ENCODE peak calls at places on chromosome 3, in eight cellular contexts. K, T, M, J, C, L, Z and B are unnamed samples.
A peak's percentile ranks its signal among the peaks of the same experiment; 100 is the strongest.

GRCh38 chr3:142152349-142152748 is 3.0 kb upstream of the TFDP2 start:
- DNase-seq in Z (no peak), T (no peak), J (no peak), K (no peak), L (no peak), M (no peak), C (no peak), B (no peak)

GRCh38 chr3:179020112-179020511 is 51.5 kb downstream of the ZMAT3 start:
- DNase-seq in Z (no peak), K (no peak), C (no peak), L (no peak), M (no peak), J (no peak), T (peak; percentile 75), B (peak; percentile 52)

GRCh38 chr3:21750831-21751391 is at the start of gene ZNF385D:
- DNase-seq in T (peak; percentile 56), J (peak; percentile 61), M (no peak), L (peak; percentile 80), C (peak; percentile 27), Z (peak; percentile 70), K (no peak), B (peak; percentile 73)

GRCh38 chr3:3662610-3663009 is 136.6 kb upstream of the LRRN1 start:
- DNase-seq in C (no peak), L (no peak), T (no peak), K (no peak), Z (no peak), J (no peak), M (no peak), B (no peak)

GRCh38 chr3:129985113-129985512 is 10.6 kb downstream of the TRH start:
- DNase-seq in T (no peak), K (no peak), M (no peak), Z (no peak), J (peak; percentile 34), L (no peak), C (no peak), B (no peak)

GRCh38 chr3:188421836-188422540 is 268.0 kb downstream of the LPP start:
- DNase-seq in J (no peak), Z (peak; percentile 15), L (no peak), K (no peak), T (no peak), C (no peak), M (peak; percentile 51), B (no peak)

GRCh38 chr3:44104668-44105321 is 136.9 kb upstream of the TOPAZ1 start:
- DNase-seq in Z (no peak), J (no peak), T (peak; percentile 9), M (peak; percentile 46), L (peak; percentile 80), K (peak; percentile 13), C (no peak), B (no peak)

GRCh38 chr3:12750223-12750622 is 8.8 kb downstream of the TMEM40 start:
- DNase-seq in K (peak; percentile 38), L (peak; percentile 86), J (no peak), M (no peak), T (peak; percentile 84), Z (peak; percentile 55), C (no peak), B (peak; percentile 84)

GRCh38 chr3:151371531-151371930 is 13.0 kb downstream of the P2RY12 start:
- DNase-seq in C (no peak), K (no peak), M (no peak), Z (no peak), T (no peak), L (no peak), J (no peak), B (peak; percentile 14)
- H3K4me3 ChIP-seq in C (no peak overlapping the region), K (no peak overlapping the region), M (no peak overlapping the region), Z (no peak overlapping the region), T (no peak overlapping the region), L (no peak overlapping the region), J (no peak overlapping the region), B (no peak overlapping the region)

DNA sequence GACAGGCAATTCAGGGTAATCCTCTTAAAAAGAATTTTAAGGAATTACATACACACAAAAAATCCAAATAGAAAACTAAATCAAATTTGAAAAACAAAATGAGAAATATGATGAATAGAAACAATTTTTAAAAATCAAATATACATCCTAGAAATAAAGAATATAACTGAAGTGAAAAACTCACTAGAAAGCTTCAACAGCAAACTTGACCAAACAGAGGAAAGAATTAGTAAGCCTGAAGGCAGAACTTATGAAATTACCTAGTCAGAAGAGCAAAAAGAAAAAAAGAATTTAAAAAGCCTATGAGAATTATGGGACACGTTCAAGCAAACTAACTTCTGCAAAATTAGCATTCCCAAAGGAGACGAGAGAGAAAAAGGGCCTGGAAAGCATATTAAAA is 206.1 kb downstream of the PCCB start:
- DNase-seq in C (no peak), T (no peak), L (no peak), Z (no peak), J (no peak), M (no peak), K (no peak), B (no peak)
- TF ChIP-seq CTCF in C (no peak), T (no peak), L (no peak), Z (no peak), J (no peak), M (no peak), K (no peak), B (no peak)

GRCh38 chr3:47476644-47477199 is 981 bp upstream of the SCAP start:
- DNase-seq in L (no peak), C (no peak), Z (no peak), J (no peak), M (no peak), K (no peak), T (no peak), B (no peak)
- H3K4me3 ChIP-seq in L (peak overlapping the region; percentile 75), C (peak overlapping the region; percentile 78), Z (peak overlapping the region; percentile 98), J (peak overlapping the region; percentile 93), M (peak overlapping the region; percentile 89), K (no peak overlapping the region), T (peak overlapping the region; percentile 75), B (no peak overlapping the region)

DNA sequence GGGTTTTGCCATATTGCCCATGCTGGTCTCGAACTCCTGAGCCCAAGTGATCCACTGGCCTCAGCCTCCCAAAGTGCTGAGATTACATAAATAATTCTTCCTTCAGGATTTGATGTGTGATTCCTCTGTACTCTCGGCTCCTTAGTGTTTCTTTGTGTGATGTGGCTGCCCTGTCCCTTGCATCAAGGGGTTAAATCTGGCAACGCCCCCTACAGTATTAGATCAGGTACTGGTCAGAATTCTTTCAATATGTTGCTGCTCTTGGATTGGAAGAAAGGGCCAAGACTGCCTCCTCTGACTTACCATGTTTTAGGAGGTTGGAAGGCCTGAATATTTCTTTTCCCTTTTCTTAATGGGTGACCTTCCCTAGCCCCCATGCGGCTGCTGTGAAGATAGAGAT is 390.6 kb upstream of the WNT5A start:
- DNase-seq in T (no peak), K (no peak), L (no peak), Z (no peak), M (no peak), J (no peak), C (no peak), B (no peak)
- TF ChIP-seq CTCF in T (no peak), K (no peak), L (no peak), Z (no peak), M (no peak), J (no peak), C (no peak), B (no peak)

GRCh38 chr3:153166206-153166605 is 4.2 kb downstream of the RAP2B start:
- DNase-seq in L (peak; percentile 35), C (no peak), K (no peak), Z (no peak), M (no peak), T (peak; percentile 43), J (no peak), B (peak; percentile 32)
- H3K4me3 ChIP-seq in L (peak overlapping the region; percentile 96), C (peak overlapping the region; percentile 77), K (peak overlapping the region; percentile 59), Z (no peak overlapping the region), M (no peak overlapping the region), T (peak overlapping the region; percentile 90), J (peak overlapping the region; percentile 88), B (no peak overlapping the region)

GRCh38 chr3:148975277-148975676 is 16.1 kb upstream of the GYG1 start:
- DNase-seq in T (no peak), L (no peak), Z (peak; percentile 53), C (peak; percentile 28), M (no peak), K (no peak), J (no peak), B (peak; percentile 18)
- TF ChIP-seq CTCF in T (no peak), L (no peak), Z (no peak), C (no peak), M (no peak), K (no peak), J (no peak), B (peak; percentile 3)

DNA sequence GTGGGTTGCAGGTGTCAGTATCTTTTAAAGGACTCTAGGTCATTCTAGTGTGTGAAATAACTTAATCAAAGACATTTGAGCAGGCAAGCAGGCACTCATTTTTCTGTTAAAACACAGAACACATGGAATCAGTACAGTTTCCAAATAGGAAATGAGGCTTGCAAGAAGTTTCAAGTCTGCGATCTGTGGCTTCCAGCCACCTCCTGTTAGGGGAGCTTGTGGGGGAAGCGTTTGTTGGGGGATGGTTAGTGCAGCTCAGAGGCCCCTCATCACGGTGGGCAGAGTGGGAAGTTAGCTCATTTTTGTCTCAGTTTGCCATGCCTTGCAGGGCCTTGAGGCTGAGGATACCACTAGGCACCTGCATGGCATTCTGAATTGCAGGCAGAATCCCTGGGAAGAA is 59.9 kb downstream of the SLC6A11 start:
- DNase-seq in K (no peak), J (no peak), Z (no peak), T (no peak), L (no peak), M (no peak), C (no peak), B (no peak)
- H3K4me3 ChIP-seq in K (no peak overlapping the region), J (no peak overlapping the region), Z (no peak overlapping the region), T (no peak overlapping the region), L (no peak overlapping the region), M (no peak overlapping the region), C (no peak overlapping the region), B (no peak overlapping the region)

DNA sequence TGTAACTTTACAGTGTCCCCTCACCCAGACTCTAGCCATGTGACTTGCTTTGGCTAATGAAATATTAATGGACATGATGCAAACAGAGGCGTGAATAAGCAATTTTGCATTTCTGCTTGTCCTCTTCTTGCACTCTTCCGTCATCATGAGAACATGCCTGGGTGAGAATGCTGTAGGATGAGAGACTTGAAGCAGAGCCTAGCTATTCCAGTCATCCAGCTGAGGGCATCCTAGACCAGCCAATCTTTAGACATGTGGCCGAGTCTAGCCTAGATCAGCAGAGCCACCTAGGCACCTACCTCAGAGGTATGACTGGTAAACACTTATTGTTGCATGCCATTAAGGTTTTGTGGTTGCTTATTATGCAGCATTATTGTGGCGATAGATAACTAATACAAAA is 450.5 kb upstream of the AZI2 start:
- DNase-seq in Z (no peak), J (no peak), M (no peak), K (no peak), T (peak; percentile 31), C (no peak), L (no peak), B (peak; percentile 26)
- TF ChIP-seq CTCF in Z (no peak), J (no peak), M (no peak), K (no peak), T (peak; percentile 8), C (no peak), L (no peak), B (no peak)

GRCh38 chr3:49273825-49274532 is 3.1 kb downstream of the C3orf62 start:
- DNase-seq in C (no peak), M (no peak), L (no peak), K (no peak), Z (no peak), J (no peak), T (no peak), B (no peak)
- H3K4me3 ChIP-seq in C (no peak overlapping the region), M (no peak overlapping the region), L (no peak overlapping the region), K (no peak overlapping the region), Z (no peak overlapping the region), J (no peak overlapping the region), T (no peak overlapping the region), B (no peak overlapping the region)